ENCODE peak calls at places on chromosomes 3 and 15, in four cellular contexts. N, X, M and U are unnamed samples.

GRCh38 chr3:71859128-71859519 is 74.2 kb upstream of the PROK2 start:
- DNase-seq in N (peak; percentile 5), X (no peak), M (no peak), U (no peak)

GRCh38 chr15:68631621-68632051 is 52.8 kb downstream of the CORO2B start:
- DNase-seq in N (no peak), X (no peak), M (no peak), U (peak; percentile 66)

GRCh38 chr15:88073386-88073681 is 183.2 kb downstream of the NTRK3 start:
- DNase-seq in N (no peak), X (no peak), M (no peak), U (no peak)

GRCh38 chr3:99862208-99862607 is 44.5 kb downstream of the CMSS1 start:
- DNase-seq in N (no peak), X (no peak), M (no peak), U (no peak)

GRCh38 chr3:170033489-170033888 is 4.3 kb upstream of the GPR160 start:
- DNase-seq in N (no peak), X (no peak), M (peak; percentile 41), U (no peak)

GRCh38 chr3:197907196-197907595 is 42.8 kb upstream of the RPL35A start:
- DNase-seq in N (no peak), X (no peak), M (no peak), U (no peak)

GRCh38 chr3:192422998-192423349 is 304.4 kb downstream of the FGF12 start:
- DNase-seq in N (peak; percentile 49), X (no peak), M (no peak), U (no peak)

GRCh38 chr15:61141497-61142125 is 87.5 kb downstream of the RORA start:
- DNase-seq in N (peak; percentile 84), X (no peak), M (no peak), U (no peak)

GRCh38 chr3:66279168-66279567 is 58.4 kb downstream of the SLC25A26 start:
- DNase-seq in N (no peak), X (no peak), M (no peak), U (no peak)

GRCh38 chr15:100682468-100682867 is 80.1 kb downstream of the ASB7 start:
- DNase-seq in N (no peak), X (no peak), M (no peak), U (no peak)

GRCh38 chr15:101445562-101446526 is 43.7 kb downstream of the PCSK6 start:
- DNase-seq in N (no peak), X (no peak), M (no peak), U (no peak)

GRCh38 chr15:58987036-58987435 is 427 bp upstream of the RNF111 start:
- DNase-seq in N (peak; percentile 31), X (no peak), M (no peak), U (no peak)

GRCh38 chr3:132417695-132418520 is 606 bp downstream of the DNAJC13 start:
- DNase-seq in N (peak; percentile 68), X (peak; percentile 5), M (peak; percentile 32), U (peak; percentile 74)

GRCh38 chr3:115245437-115245836 is 98.3 kb upstream of the ZBTB20 start:
- DNase-seq in N (no peak), X (no peak), M (no peak), U (no peak)

GRCh38 chr15:71238926-71239325 is 123.7 kb downstream of the THSD4 start:
- DNase-seq in N (no peak), X (no peak), M (no peak), U (no peak)

GRCh38 chr15:60081976-60082375 is 77.9 kb downstream of the FOXB1 start:
- DNase-seq in N (no peak), X (no peak), M (no peak), U (no peak)

GRCh38 chr15:42408178-42408577 is 48.9 kb downstream of the CAPN3 start:
- DNase-seq in N (no peak), X (no peak), M (no peak), U (peak; percentile 30)

GRCh38 chr3:127464642-127465041 is 125.9 kb downstream of the TPRA1 start:
- DNase-seq in N (no peak), X (no peak), M (no peak), U (no peak)

GRCh38 chr3:37753428-37753827 is 108.3 kb upstream of the CTDSPL start:
- DNase-seq in N (peak; percentile 74), X (no peak), M (no peak), U (no peak)

GRCh38 chr15:40847225-40847961 is 3.5 kb downstream of the SPINT1 start:
- DNase-seq in N (no peak), X (peak; percentile 39), M (no peak), U (peak; percentile 86)

GRCh38 chr15:53976844-53977392 is 1.3 kb upstream of the UNC13C start:
- DNase-seq in N (no peak), X (no peak), M (no peak), U (no peak)

GRCh38 chr3:169914321-169914720 is 2.9 kb downstream of the SAMD7 start:
- DNase-seq in N (no peak), X (no peak), M (no peak), U (no peak)

GRCh38 chr3:107142786-107143185 is 234.5 kb upstream of the CCDC54 start:
- DNase-seq in N (no peak), X (no peak), M (no peak), U (no peak)

GRCh38 chr15:63860161-63860954 is 26.6 kb upstream of the HERC1 start:
- DNase-seq in N (peak; percentile 91), X (no peak), M (peak; percentile 63), U (no peak)

GRCh38 chr3:27656790-27657189 is 65.3 kb downstream of the EOMES start:
- DNase-seq in N (no peak), X (no peak), M (no peak), U (no peak)

GRCh38 chr3:29335438-29335837 is 54.6 kb downstream of the RBMS3 start:
- DNase-seq in N (peak; percentile 83), X (no peak), M (no peak), U (peak; percentile 17)

GRCh38 chr3:30768703-30769550 is 125.5 kb downstream of the GADL1 start:
- DNase-seq in N (peak; percentile 49), X (peak; percentile 14), M (peak; percentile 69), U (peak; percentile 88)

GRCh38 chr15:68369931-68370767 is 61.8 kb downstream of the ITGA11 start:
- DNase-seq in N (no peak), X (no peak), M (no peak), U (peak; percentile 33)

GRCh38 chr3:41317718-41318117 is 118.4 kb downstream of the CTNNB1 start:
- DNase-seq in N (no peak), X (no peak), M (no peak), U (no peak)

GRCh38 chr15:51227967-51228783 is 110.2 kb downstream of the CYP19A1 start:
- DNase-seq in N (no peak), X (peak; percentile 58), M (no peak), U (no peak)

GRCh38 chr3:113574213-113574612 is 41.9 kb downstream of the SIDT1 start:
- DNase-seq in N (no peak), X (no peak), M (no peak), U (no peak)

GRCh38 chr3:161893972-161894371 is 397.4 kb downstream of the OTOL1 start:
- DNase-seq in N (no peak), X (no peak), M (no peak), U (no peak)

GRCh38 chr3:188752850-188753249 is 418.9 kb upstream of the TPRG1 start:
- DNase-seq in N (no peak), X (no peak), M (no peak), U (no peak)